ENCODE peak calls at places on chromosomes 1 and 21, in five cellular contexts. One of them, this sample, is unnamed. For H3K9me3, the result is how much of the 10 kb centered on the place peaks cover.

GRCh38 chr1:92274939-92275338 is 23.8 kb downstream of the GLMN start:
- DNase-seq in A673: no peak
- DNase-seq in H9: no peak
- DNase-seq in pancreas: no peak
- DNase-seq in AG04450: no peak
- DNase-seq in this sample: no peak

GRCh38 chr1:30596891-30597290 is 126.5 kb downstream of the MATN1 start:
- DNase-seq in AG04450: no peak
- DNase-seq in A673: no peak
- DNase-seq in pancreas: no peak
- DNase-seq in H9: no peak
- DNase-seq in this sample: no peak

GRCh38 chr1:68811806-68812205 is 314.9 kb upstream of the DEPDC1 start:
- DNase-seq in pancreas: no peak
- DNase-seq in AG04450: no peak
- DNase-seq in A673: no peak
- DNase-seq in H9: no peak
- DNase-seq in this sample: no peak

GRCh38 chr21:15014220-15014619 is 50.6 kb downstream of the NRIP1 start:
- DNase-seq in AG04450: no peak
- DNase-seq in H9: no peak
- DNase-seq in A673: no peak
- DNase-seq in pancreas: no peak
- DNase-seq in this sample: no peak

GRCh38 chr1:25066253-25066652 is 136.2 kb upstream of the RUNX3 start:
- DNase-seq in A673: no peak
- DNase-seq in H9: no peak
- DNase-seq in pancreas: no peak
- DNase-seq in AG04450: no peak
- DNase-seq in this sample: no peak

GRCh38 chr1:215040190-215040589 is 42.3 kb upstream of the KCNK2 start:
- DNase-seq in AG04450: no peak
- DNase-seq in A673: peak
- DNase-seq in H9: no peak
- DNase-seq in pancreas: no peak
- DNase-seq in this sample: no peak

GRCh38 chr1:101588677-101589076 is 351.9 kb downstream of the S1PR1 start:
- DNase-seq in H9: no peak
- DNase-seq in A673: no peak
- DNase-seq in pancreas: no peak
- DNase-seq in AG04450: no peak
- DNase-seq in this sample: no peak

GRCh38 chr1:29500041-29500440 is 263.7 kb downstream of the PTPRU start:
- DNase-seq in AG04450: no peak
- DNase-seq in A673: no peak
- DNase-seq in pancreas: no peak
- DNase-seq in H9: peak
- DNase-seq in this sample: no peak

GRCh38 chr1:222583079-222583478 is 6.7 kb downstream of the TAF1A start:
- DNase-seq in A673: no peak
- DNase-seq in AG04450: no peak
- DNase-seq in H9: no peak
- DNase-seq in pancreas: no peak
- DNase-seq in this sample: no peak

GRCh38 chr21:43916691-43917514 is 51.9 kb downstream of the AGPAT3 start:
- DNase-seq in H9: no peak
- DNase-seq in pancreas: no peak
- DNase-seq in AG04450: no peak
- DNase-seq in A673: no peak
- DNase-seq in this sample: no peak

GRCh38 chr1:210828996-210829596 is 304.9 kb downstream of the KCNH1 start:
- DNase-seq in AG04450: no peak
- DNase-seq in H9: no peak
- DNase-seq in A673: no peak
- DNase-seq in pancreas: no peak
- DNase-seq in this sample: no peak

GRCh38 chr1:11701981-11702803 is 10.7 kb downstream of the DRAXIN start:
- DNase-seq in AG04450: no peak
- DNase-seq in A673: no peak
- DNase-seq in H9: no peak
- DNase-seq in pancreas: no peak
- DNase-seq in this sample: no peak

DNA sequence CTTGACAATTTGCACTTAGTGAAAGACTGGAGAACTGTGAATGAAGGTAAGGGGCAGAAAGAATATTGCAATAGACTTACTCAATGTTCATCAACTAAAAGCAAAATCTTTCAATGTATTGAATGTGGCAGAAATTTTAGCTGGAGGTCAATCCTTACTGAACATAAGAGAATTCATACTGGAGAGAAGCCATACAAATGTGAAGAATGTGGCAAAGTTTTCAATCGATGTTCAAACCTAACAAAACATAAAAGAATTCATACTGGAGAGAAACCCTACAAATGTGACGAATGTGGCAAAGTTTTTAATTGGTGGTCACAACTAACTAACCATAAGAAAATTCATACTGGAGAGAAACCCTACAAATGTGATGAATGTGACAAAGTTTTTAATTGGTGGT is 80.7 kb downstream of the JMJD4 start:
- DNase-seq in H9: no peak
- DNase-seq in A673: no peak
- DNase-seq in AG04450: no peak
- DNase-seq in pancreas: no peak
- DNase-seq in this sample: no peak
- H3K9me3 ChIP-seq in H9: half or more
- H3K9me3 ChIP-seq in A673: half or more
- H3K9me3 ChIP-seq in AG04450: under half
- H3K9me3 ChIP-seq in pancreas: under half
- H3K9me3 ChIP-seq in this sample: under half

GRCh38 chr1:156119503-156120209 is 5.1 kb downstream of the LMNA start:
- DNase-seq in pancreas: no peak
- DNase-seq in H9: no peak
- DNase-seq in A673: peak
- DNase-seq in AG04450: no peak
- DNase-seq in this sample: peak
- TF ChIP-seq CTCF in pancreas: no peak
- TF ChIP-seq CTCF in H9: no peak
- TF ChIP-seq CTCF in A673: no peak
- TF ChIP-seq CTCF in AG04450: no peak
- TF ChIP-seq CTCF in this sample: no peak

DNA sequence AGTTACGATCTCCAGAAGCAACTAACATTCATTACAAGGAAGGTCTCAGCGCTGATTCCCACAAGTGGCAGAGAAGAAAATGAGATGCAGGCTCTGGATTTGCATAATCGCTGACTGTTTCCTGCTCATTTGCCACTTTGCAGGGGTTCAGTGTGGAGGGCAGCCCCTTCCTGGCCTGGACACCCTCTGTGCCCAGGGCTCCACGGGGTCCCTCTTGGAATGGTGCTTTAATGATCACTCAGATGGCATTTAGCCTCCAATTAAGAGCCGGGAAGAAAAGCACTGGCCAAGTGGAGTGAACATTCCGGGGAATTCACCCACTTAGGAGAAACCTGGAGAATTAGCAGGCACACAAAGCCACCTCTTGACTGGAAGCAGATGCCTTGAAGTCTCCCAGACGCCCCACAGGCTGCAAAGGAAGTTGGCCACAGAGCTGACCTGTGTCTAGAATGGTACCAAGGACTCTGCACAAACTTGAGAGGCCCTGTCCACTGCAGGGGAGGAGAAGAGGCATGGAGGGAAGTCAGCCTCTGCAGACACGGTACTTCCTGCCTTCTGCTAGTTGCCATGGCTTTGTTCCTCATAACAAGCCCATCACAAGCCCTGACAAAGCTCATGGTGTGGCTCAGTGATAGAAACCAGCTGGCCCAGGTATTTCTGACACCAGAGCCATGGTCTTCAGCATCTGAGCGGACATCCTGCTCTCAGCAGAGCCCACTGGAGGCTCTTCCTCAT is 157.2 kb downstream of the KAZN start:
- DNase-seq in H9: no peak
- DNase-seq in AG04450: no peak
- DNase-seq in pancreas: no peak
- DNase-seq in A673: peak
- DNase-seq in this sample: no peak
- H3K9me3 ChIP-seq in H9: under half
- H3K9me3 ChIP-seq in AG04450: under half
- H3K9me3 ChIP-seq in pancreas: under half
- H3K9me3 ChIP-seq in A673: under half
- H3K9me3 ChIP-seq in this sample: under half

GRCh38 chr21:44950016-44950326 is 10.1 kb downstream of the SLX9 start:
- DNase-seq in A673: no peak
- DNase-seq in H9: no peak
- DNase-seq in AG04450: no peak
- DNase-seq in pancreas: no peak
- DNase-seq in this sample: no peak
- TF ChIP-seq CTCF in A673: no peak
- TF ChIP-seq CTCF in H9: no peak
- TF ChIP-seq CTCF in AG04450: no peak
- TF ChIP-seq CTCF in pancreas: no peak
- TF ChIP-seq CTCF in this sample: no peak

GRCh38 chr1:227685807-227686206 is 49.3 kb downstream of the JMJD4 start:
- DNase-seq in AG04450: no peak
- DNase-seq in H9: no peak
- DNase-seq in A673: no peak
- DNase-seq in pancreas: no peak
- DNase-seq in this sample: no peak
- H3K9me3 ChIP-seq in AG04450: under half
- H3K9me3 ChIP-seq in H9: under half
- H3K9me3 ChIP-seq in A673: under half
- H3K9me3 ChIP-seq in pancreas: under half
- H3K9me3 ChIP-seq in this sample: under half

GRCh38 chr1:81287681-81288080 is 513.1 kb upstream of the ADGRL2 start:
- DNase-seq in H9: no peak
- DNase-seq in A673: no peak
- DNase-seq in AG04450: no peak
- DNase-seq in pancreas: no peak
- DNase-seq in this sample: no peak
- TF ChIP-seq CTCF in H9: no peak
- TF ChIP-seq CTCF in A673: no peak
- TF ChIP-seq CTCF in AG04450: no peak
- TF ChIP-seq CTCF in pancreas: no peak
- TF ChIP-seq CTCF in this sample: no peak

GRCh38 chr1:248704556-248704955 is 2.0 kb upstream of the OR14I1 start:
- DNase-seq in AG04450: no peak
- DNase-seq in A673: no peak
- DNase-seq in pancreas: no peak
- DNase-seq in H9: no peak
- DNase-seq in this sample: no peak
- H3K9me3 ChIP-seq in AG04450: under half
- H3K9me3 ChIP-seq in A673: under half
- H3K9me3 ChIP-seq in pancreas: under half
- H3K9me3 ChIP-seq in H9: half or more
- H3K9me3 ChIP-seq in this sample: under half